ENCODE peak calls at places on chromosomes 1 and 21, in five cellular contexts. W, Z, A, D and E are unnamed samples.

GRCh38 chr1:41500781-41501518 is 16.5 kb upstream of the EDN2 start:
- DNase-seq in W (no peak), Z (no peak), A (no peak), D (no peak), E (no peak)

GRCh38 chr1:10338047-10338446 is 60.8 kb upstream of the PGD start:
- DNase-seq in W (peak), Z (peak), A (peak), D (peak), E (peak)

GRCh38 chr1:3188150-3188971 is 119.4 kb downstream of the PRDM16 start:
- DNase-seq in W (no peak), Z (no peak), A (no peak), D (no peak), E (no peak)

GRCh38 chr1:226643167-226643566 is 94.6 kb downstream of the STUM start:
- DNase-seq in W (no peak), Z (no peak), A (no peak), D (peak), E (peak)

GRCh38 chr21:44834951-44835646 is 17.2 kb upstream of the SUMO3 start:
- DNase-seq in W (no peak), Z (no peak), A (no peak), D (no peak), E (no peak)

GRCh38 chr1:176559474-176560390 is 96.8 kb downstream of the PAPPA2 start:
- DNase-seq in W (peak), Z (peak), A (peak), D (peak), E (no peak)

GRCh38 chr1:246805135-246805716 is 81.0 kb downstream of the SCCPDH start:
- DNase-seq in W (no peak), Z (no peak), A (no peak), D (no peak), E (no peak)

GRCh38 chr1:243493156-243494129 is 237.6 kb downstream of the SDCCAG8 start:
- DNase-seq in W (no peak), Z (no peak), A (no peak), D (no peak), E (no peak)

GRCh38 chr1:58397187-58397820 is 149.2 kb downstream of the OMA1 start:
- DNase-seq in W (peak), Z (no peak), A (no peak), D (no peak), E (no peak)

GRCh38 chr1:98388431-98388830 is 273.1 kb upstream of the SNX7 start:
- DNase-seq in W (peak), Z (no peak), A (no peak), D (no peak), E (no peak)

GRCh38 chr1:78688701-78689100 is 39.1 kb downstream of the IFI44 start:
- DNase-seq in W (peak), Z (no peak), A (no peak), D (no peak), E (no peak)

GRCh38 chr1:94119796-94120590 is 955 bp downstream of the ABCA4 start:
- DNase-seq in W (no peak), Z (no peak), A (no peak), D (no peak), E (no peak)

GRCh38 chr1:161773791-161774190 is 7.7 kb downstream of the ATF6 start:
- DNase-seq in W (no peak), Z (no peak), A (no peak), D (no peak), E (no peak)

GRCh38 chr21:39568380-39568779 is 44.4 kb upstream of the B3GALT5 start:
- DNase-seq in W (no peak), Z (no peak), A (no peak), D (no peak), E (no peak)

GRCh38 chr1:230105754-230106625 is 39.0 kb downstream of the GALNT2 start:
- DNase-seq in W (peak), Z (no peak), A (no peak), D (no peak), E (no peak)

GRCh38 chr1:196531737-196532514 is 76.3 kb downstream of the KCNT2 start:
- DNase-seq in W (no peak), Z (no peak), A (no peak), D (no peak), E (no peak)